ENCODE peak calls at places on chromosomes 1 and 21, in five cellular contexts. One of them, this sample, is unnamed.

GRCh38 chr1:43776043-43776761 is 68.9 kb downstream of the ST3GAL3 start:
- DNase-seq in M059J: peak; percentile 80
- DNase-seq in AG04450: peak; percentile 53
- DNase-seq in hypothalamus: no peak
- DNase-seq in stimulated activated CD4-positive, alpha-beta T cell treated with anti-CD3 and anti-CD28 coated beads, Interleukin-4, amount 100 ng/mL, for 24 hours: no peak
- DNase-seq in this sample: no peak

GRCh38 chr1:204213668-204214662 is at the start of gene GOLT1A:
- DNase-seq in hypothalamus: peak; percentile 58
- DNase-seq in stimulated activated CD4-positive, alpha-beta T cell treated with anti-CD3 and anti-CD28 coated beads, Interleukin-4, amount 100 ng/mL, for 24 hours: peak; percentile 32
- DNase-seq in M059J: peak; percentile 88
- DNase-seq in AG04450: peak; percentile 65
- DNase-seq in this sample: peak; percentile 54

GRCh38 chr1:32393832-32394140 is 455 bp downstream of the BSDC1 start:
- DNase-seq in M059J: peak; percentile 47
- DNase-seq in AG04450: no peak
- DNase-seq in hypothalamus: peak; percentile 54
- DNase-seq in stimulated activated CD4-positive, alpha-beta T cell treated with anti-CD3 and anti-CD28 coated beads, Interleukin-4, amount 100 ng/mL, for 24 hours: peak; percentile 38
- DNase-seq in this sample: peak; percentile 56

GRCh38 chr21:42632336-42632751 is 21.1 kb upstream of the PDE9A start:
- DNase-seq in stimulated activated CD4-positive, alpha-beta T cell treated with anti-CD3 and anti-CD28 coated beads, Interleukin-4, amount 100 ng/mL, for 24 hours: no peak
- DNase-seq in hypothalamus: no peak
- DNase-seq in M059J: no peak
- DNase-seq in AG04450: no peak
- DNase-seq in this sample: no peak

GRCh38 chr1:33866286-33866685 is 2.4 kb downstream of the HMGB4 start:
- DNase-seq in hypothalamus: no peak
- DNase-seq in AG04450: no peak
- DNase-seq in stimulated activated CD4-positive, alpha-beta T cell treated with anti-CD3 and anti-CD28 coated beads, Interleukin-4, amount 100 ng/mL, for 24 hours: no peak
- DNase-seq in M059J: peak; percentile 36
- DNase-seq in this sample: no peak

GRCh38 chr1:6003568-6004411 is 11.6 kb upstream of the NPHP4 start:
- DNase-seq in stimulated activated CD4-positive, alpha-beta T cell treated with anti-CD3 and anti-CD28 coated beads, Interleukin-4, amount 100 ng/mL, for 24 hours: no peak
- DNase-seq in hypothalamus: no peak
- DNase-seq in AG04450: no peak
- DNase-seq in M059J: no peak
- DNase-seq in this sample: no peak

GRCh38 chr1:235330918-235331285 is 2.5 kb downstream of the GGPS1 start:
- DNase-seq in stimulated activated CD4-positive, alpha-beta T cell treated with anti-CD3 and anti-CD28 coated beads, Interleukin-4, amount 100 ng/mL, for 24 hours: no peak
- DNase-seq in AG04450: no peak
- DNase-seq in hypothalamus: no peak
- DNase-seq in M059J: no peak
- DNase-seq in this sample: no peak

GRCh38 chr1:172089768-172090510 is 248.6 kb downstream of the DNM3 start:
- DNase-seq in M059J: peak; percentile 31
- DNase-seq in hypothalamus: no peak
- DNase-seq in AG04450: no peak
- DNase-seq in stimulated activated CD4-positive, alpha-beta T cell treated with anti-CD3 and anti-CD28 coated beads, Interleukin-4, amount 100 ng/mL, for 24 hours: peak; percentile 65
- DNase-seq in this sample: peak; percentile 71

GRCh38 chr1:186327331-186327730 is 47.7 kb downstream of the TPR start:
- DNase-seq in M059J: no peak
- DNase-seq in AG04450: no peak
- DNase-seq in hypothalamus: no peak
- DNase-seq in stimulated activated CD4-positive, alpha-beta T cell treated with anti-CD3 and anti-CD28 coated beads, Interleukin-4, amount 100 ng/mL, for 24 hours: no peak
- DNase-seq in this sample: no peak

GRCh38 chr1:39272027-39272790 is 67.7 kb downstream of the MACF1 start:
- DNase-seq in AG04450: peak; percentile 30
- DNase-seq in hypothalamus: no peak
- DNase-seq in M059J: no peak
- DNase-seq in stimulated activated CD4-positive, alpha-beta T cell treated with anti-CD3 and anti-CD28 coated beads, Interleukin-4, amount 100 ng/mL, for 24 hours: peak; percentile 7
- DNase-seq in this sample: no peak

GRCh38 chr1:221845650-221846371 is 103.9 kb upstream of the DUSP10 start:
- DNase-seq in M059J: peak; percentile 89
- DNase-seq in stimulated activated CD4-positive, alpha-beta T cell treated with anti-CD3 and anti-CD28 coated beads, Interleukin-4, amount 100 ng/mL, for 24 hours: no peak
- DNase-seq in AG04450: peak; percentile 36
- DNase-seq in hypothalamus: no peak
- DNase-seq in this sample: no peak

GRCh38 chr1:31064685-31065309 is 720 bp downstream of the PUM1 start:
- DNase-seq in M059J: peak; percentile 50
- DNase-seq in hypothalamus: peak; percentile 41
- DNase-seq in stimulated activated CD4-positive, alpha-beta T cell treated with anti-CD3 and anti-CD28 coated beads, Interleukin-4, amount 100 ng/mL, for 24 hours: no peak
- DNase-seq in AG04450: no peak
- DNase-seq in this sample: no peak

GRCh38 chr1:103326595-103326994 is 198.9 kb upstream of the RNPC3 start:
- DNase-seq in hypothalamus: no peak
- DNase-seq in stimulated activated CD4-positive, alpha-beta T cell treated with anti-CD3 and anti-CD28 coated beads, Interleukin-4, amount 100 ng/mL, for 24 hours: no peak
- DNase-seq in M059J: no peak
- DNase-seq in AG04450: no peak
- DNase-seq in this sample: no peak

GRCh38 chr1:20366766-20367602 is 76.3 kb downstream of the VWA5B1 start:
- DNase-seq in hypothalamus: peak; percentile 36
- DNase-seq in AG04450: no peak
- DNase-seq in stimulated activated CD4-positive, alpha-beta T cell treated with anti-CD3 and anti-CD28 coated beads, Interleukin-4, amount 100 ng/mL, for 24 hours: peak; percentile 13
- DNase-seq in M059J: peak; percentile 59
- DNase-seq in this sample: no peak

GRCh38 chr1:71377886-71378285 is 297.1 kb upstream of the ZRANB2 start:
- DNase-seq in M059J: no peak
- DNase-seq in AG04450: no peak
- DNase-seq in hypothalamus: no peak
- DNase-seq in stimulated activated CD4-positive, alpha-beta T cell treated with anti-CD3 and anti-CD28 coated beads, Interleukin-4, amount 100 ng/mL, for 24 hours: no peak
- DNase-seq in this sample: no peak

GRCh38 chr1:173414136-173414535 is 63.0 kb upstream of the PRDX6 start:
- DNase-seq in hypothalamus: no peak
- DNase-seq in AG04450: no peak
- DNase-seq in stimulated activated CD4-positive, alpha-beta T cell treated with anti-CD3 and anti-CD28 coated beads, Interleukin-4, amount 100 ng/mL, for 24 hours: no peak
- DNase-seq in M059J: no peak
- DNase-seq in this sample: no peak

GRCh38 chr21:14056771-14057191 is 154.0 kb downstream of the LIPI start:
- DNase-seq in stimulated activated CD4-positive, alpha-beta T cell treated with anti-CD3 and anti-CD28 coated beads, Interleukin-4, amount 100 ng/mL, for 24 hours: no peak
- DNase-seq in M059J: no peak
- DNase-seq in AG04450: no peak
- DNase-seq in hypothalamus: no peak
- DNase-seq in this sample: no peak

This sample was measured in activated CD8-positive, alpha-beta T cell treated with anti-CD3 and anti-CD28 coated beads, Interleukin-2, amount 10 ng/mL, durations not matched to agents 7 days and 5 days.